ENCODE peak calls at places on chromosomes 4 and X, in six cellular contexts. F, C, T, R, Z and K are unnamed samples.

GRCh38 chr4:8540072-8540471 is 40.1 kb upstream of the GPR78 start:
- DNase-seq in R (no peak), C (no peak), Z (no peak), F (no peak), T (no peak), K (no peak)

GRCh38 chrX:115233497-115234219 is at the start of gene LRCH2:
- DNase-seq in C (no peak), F (peak; percentile 43), R (peak; percentile 71), Z (peak; percentile 55), T (no peak), K (peak; percentile 82)

GRCh38 chr4:93384211-93384610 is 444.3 kb upstream of the ATOH1 start:
- DNase-seq in Z (no peak), F (no peak), R (no peak), C (no peak), T (no peak), K (no peak)

GRCh38 chrX:129496625-129497024 is 26.7 kb downstream of the SMARCA1 start:
- DNase-seq in R (no peak), Z (no peak), F (no peak), T (no peak), C (no peak), K (no peak)

GRCh38 chrX:16785247-16786138 is 773 bp upstream of the TXLNG start:
- DNase-seq in C (peak; percentile 46), Z (peak; percentile 6), T (peak; percentile 78), R (peak; percentile 21), F (peak; percentile 38), K (no peak)

GRCh38 chr4:159926871-159927270 is 824.0 kb downstream of the RAPGEF2 start:
- DNase-seq in C (no peak), R (no peak), T (no peak), Z (no peak), F (no peak), K (no peak)

GRCh38 chr4:168830777-168831512 is 179.1 kb downstream of the CBR4 start:
- DNase-seq in T (no peak), Z (no peak), R (peak; percentile 25), C (no peak), F (no peak), K (no peak)

GRCh38 chrX:25017667-25018247 is 2.0 kb upstream of the ARX start:
- DNase-seq in F (peak; percentile 59), C (no peak), R (no peak), T (no peak), Z (no peak), K (peak; percentile 71)

GRCh38 chrX:150041208-150041607 is 102.9 kb upstream of the EOLA2 start:
- DNase-seq in R (no peak), F (no peak), T (no peak), Z (no peak), C (no peak), K (no peak)

GRCh38 chr4:86718152-86718551 is 124.0 kb downstream of the PTPN13 start:
- DNase-seq in C (no peak), R (no peak), F (no peak), Z (no peak), T (no peak), K (no peak)

GRCh38 chr4:61922766-61923165 is 722.6 kb downstream of the ADGRL3 start:
- DNase-seq in R (no peak), T (no peak), C (no peak), F (no peak), Z (no peak), K (no peak)

GRCh38 chr4:36213956-36214355 is 30.4 kb downstream of the ARAP2 start:
- DNase-seq in R (no peak), T (no peak), F (no peak), Z (no peak), C (no peak), K (no peak)

GRCh38 chr4:147831452-147832192 is 99.7 kb downstream of the ARHGAP10 start:
- DNase-seq in T (no peak), R (no peak), C (peak; percentile 11), Z (no peak), F (no peak), K (no peak)
- H3K27ac ChIP-seq in T (peak overlapping the region; percentile 91), R (peak overlapping the region; percentile 5), C (peak overlapping the region; percentile 82), Z (no peak overlapping the region), F (peak overlapping the region; percentile 89), K (no peak overlapping the region)

GRCh38 chr4:1045193-1045594 is 33.8 kb downstream of the FGFRL1 start:
- DNase-seq in F (no peak), C (no peak), T (no peak), R (no peak), Z (no peak), K (peak; percentile 39)
- H3K27ac ChIP-seq in F (no peak overlapping the region), C (no peak overlapping the region), T (no peak overlapping the region), R (no peak overlapping the region), Z (no peak overlapping the region), K (no peak overlapping the region)

GRCh38 chr4:173330590-173330989 is 3.6 kb downstream of the HMGB2 start:
- DNase-seq in Z (no peak), R (no peak), F (no peak), T (no peak), C (no peak), K (no peak)

GRCh38 chr4:173334085-173334890 is at the start of gene HMGB2:
- DNase-seq in R (peak; percentile 100), F (peak; percentile 100), C (peak; percentile 100), Z (peak; percentile 100), T (peak; percentile 100), K (peak; percentile 100)

GRCh38 chr4:173333658-173334084 is 487 bp downstream of the HMGB2 start:
- DNase-seq in R (peak; percentile 75), C (peak; percentile 58), T (no peak), F (peak; percentile 67), Z (peak; percentile 58), K (peak; percentile 70)

GRCh38 chr4:173332963-173333657 is 1.0 kb downstream of the HMGB2 start:
- DNase-seq in F (no peak), Z (no peak), T (no peak), R (no peak), C (no peak), K (no peak)

DNA sequence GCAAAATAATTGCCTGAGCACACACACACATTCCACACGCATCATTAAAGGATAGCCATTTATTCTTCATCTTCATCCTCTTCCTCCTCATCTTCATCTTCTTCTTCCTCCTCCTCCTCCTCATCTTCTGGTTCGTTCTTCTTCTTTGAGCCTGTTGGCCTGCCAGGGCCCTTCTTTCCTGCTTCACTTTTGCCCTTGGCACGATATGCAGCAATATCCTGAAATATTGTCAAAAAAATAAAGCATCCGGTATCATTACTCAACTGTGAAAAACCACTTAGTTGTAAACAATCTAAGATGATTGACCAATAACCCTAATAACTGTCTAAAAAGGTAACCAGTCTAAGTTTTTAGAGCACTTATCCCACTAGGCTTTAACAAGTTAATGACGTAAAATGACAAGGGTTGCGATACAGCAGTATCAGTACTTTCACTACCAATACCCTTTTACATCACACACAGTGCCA is 2.1 kb downstream of the HMGB2 start:
- DNase-seq in T (no peak), F (no peak), R (no peak), Z (no peak), C (no peak), K (no peak)
- H3K27ac ChIP-seq in T (peak overlapping the region; percentile 94), F (peak overlapping the region; percentile 100), R (peak overlapping the region; percentile 99), Z (no peak overlapping the region), C (peak overlapping the region; percentile 98), K (no peak overlapping the region)

GRCh38 chr4:40190465-40190864 is 6.4 kb upstream of the RHOH start:
- DNase-seq in T (no peak), R (no peak), C (no peak), Z (no peak), F (no peak), K (no peak)
- H3K27ac ChIP-seq in T (no peak overlapping the region), R (no peak overlapping the region), C (no peak overlapping the region), Z (no peak overlapping the region), F (no peak overlapping the region), K (no peak overlapping the region)

GRCh38 chr4:3364199-3364598 is 71.4 kb downstream of the RGS12 start:
- DNase-seq in C (no peak), R (no peak), T (peak; percentile 65), F (no peak), Z (no peak), K (no peak)
- H3K27ac ChIP-seq in C (no peak overlapping the region), R (no peak overlapping the region), T (no peak overlapping the region), F (no peak overlapping the region), Z (no peak overlapping the region), K (no peak overlapping the region)

GRCh38 chr4:48963042-48963679 is 22.9 kb upstream of the CWH43 start:
- DNase-seq in F (peak; percentile 81), T (no peak), C (peak; percentile 78), R (peak; percentile 78), Z (peak; percentile 94), K (peak; percentile 86)

GRCh38 chr4:48968814-48969213 is 17.3 kb upstream of the CWH43 start:
- DNase-seq in C (no peak), Z (no peak), T (no peak), R (no peak), F (no peak), K (no peak)

GRCh38 chr4:48967101-48967500 is 19.0 kb upstream of the CWH43 start:
- DNase-seq in R (no peak), Z (no peak), C (no peak), F (no peak), T (no peak), K (no peak)

GRCh38 chr4:48970471-48970921 is 15.6 kb upstream of the CWH43 start:
- DNase-seq in R (no peak), F (no peak), Z (no peak), C (no peak), T (no peak), K (no peak)

GRCh38 chr4:48967626-48968025 is 18.4 kb upstream of the CWH43 start:
- DNase-seq in T (no peak), R (no peak), C (no peak), F (no peak), Z (peak; percentile 26), K (no peak)
- H3K27ac ChIP-seq in T (no peak overlapping the region), R (no peak overlapping the region), C (no peak overlapping the region), F (no peak overlapping the region), Z (no peak overlapping the region), K (no peak overlapping the region)